ENCODE peak calls at places on chromosomes 12 and 14, in six cellular contexts. M is NCI-H2081; P is stimulated activated naive CD4-positive, alpha-beta T cell; V is amygdala; Z is neural progenitor cell; T is brain microvascular endothelial cell. B is an unnamed sample.

GRCh38 chr14:85534914-85535313 is 5.0 kb downstream of the FLRT2 start:
- DNase-seq in V (no peak), T (no peak), Z (peak; percentile 39), P (no peak), M (no peak), B (no peak)

GRCh38 chr12:91877022-91877421 is 268.6 kb downstream of the BTG1 start:
- DNase-seq in V (no peak), T (peak; percentile 76), M (peak; percentile 27), P (peak; percentile 83), Z (peak; percentile 9), B (no peak)

GRCh38 chr14:59123975-59124374 is 64.5 kb upstream of the DAAM1 start:
- DNase-seq in V (no peak), Z (no peak), M (peak; percentile 13), P (no peak), T (no peak), B (peak; percentile 46)

GRCh38 chr14:96568646-96569045 is 66.5 kb downstream of the PAPOLA start:
- DNase-seq in V (no peak), P (no peak), Z (no peak), M (no peak), T (no peak), B (no peak)

GRCh38 chr12:6167327-6168280 is 32.6 kb upstream of the CD9 start:
- DNase-seq in T (peak; percentile 99), P (no peak), M (no peak), V (no peak), Z (no peak), B (peak; percentile 67)

GRCh38 chr12:75404231-75404630 is 13.3 kb downstream of the GLIPR1L2 start:
- DNase-seq in Z (no peak), V (no peak), P (no peak), M (no peak), T (no peak), B (no peak)

GRCh38 chr12:27340971-27341370 is 8.3 kb downstream of the BMAL2 start:
- DNase-seq in V (no peak), P (no peak), Z (no peak), M (no peak), T (no peak), B (no peak)

GRCh38 chr12:3273409-3273853 is 196.3 kb downstream of the TSPAN9 start:
- DNase-seq in V (no peak), T (peak; percentile 27), M (no peak), Z (no peak), P (no peak), B (no peak)

GRCh38 chr14:91613459-91614145 is 103.5 kb upstream of the PPP4R3A start:
- DNase-seq in T (no peak), P (no peak), V (no peak), M (no peak), Z (no peak), B (no peak)

GRCh38 chr12:33771889-33772288 is 250.4 kb upstream of the ALG10 start:
- DNase-seq in Z (no peak), M (no peak), P (no peak), V (no peak), T (no peak), B (no peak)

GRCh38 chr12:115885040-115885439 is 392.5 kb downstream of the MED13L start:
- DNase-seq in V (no peak), Z (no peak), T (no peak), P (no peak), M (no peak), B (no peak)

GRCh38 chr14:74240794-74241610 is 1.8 kb downstream of the VSX2 start:
- DNase-seq in T (no peak), P (no peak), Z (peak; percentile 70), V (no peak), M (no peak), B (no peak)

GRCh38 chr12:118377005-118377890 is 893 bp downstream of the SUDS3 start:
- DNase-seq in Z (peak; percentile 2), M (no peak), T (no peak), P (peak; percentile 3), V (no peak), B (no peak)

GRCh38 chr12:5371636-5372035 is 60.3 kb upstream of the NTF3 start:
- DNase-seq in Z (no peak), V (no peak), M (no peak), T (no peak), P (no peak), B (no peak)

GRCh38 chr14:56196274-56196673 is 78.1 kb downstream of the PELI2 start:
- DNase-seq in P (no peak), Z (no peak), M (no peak), V (no peak), T (no peak), B (no peak)

GRCh38 chr12:948238-948637 is 1.3 kb downstream of the RAD52 start:
- DNase-seq in M (no peak), P (no peak), V (no peak), T (no peak), Z (no peak), B (no peak)

GRCh38 chr14:103008126-103008525 is 49.2 kb downstream of the CDC42BPB start:
- DNase-seq in M (no peak), T (no peak), Z (no peak), V (no peak), P (no peak), B (no peak)

GRCh38 chr14:69231486-69231885 is 28.5 kb upstream of the GALNT16 start:
- DNase-seq in Z (no peak), T (no peak), V (no peak), P (no peak), M (no peak), B (no peak)

GRCh38 chr12:17132336-17132735 is 526.4 kb upstream of the LMO3 start:
- DNase-seq in V (no peak), T (no peak), M (no peak), Z (no peak), P (no peak), B (no peak)